ENCODE peak calls at places on chromosome 10, in eight cellular contexts. One of them, this sample, is unnamed.
A peak's percentile ranks its signal among the peaks of the same experiment; 100 is the strongest.

GRCh38 chr10:92690211-92691041 is 671 bp downstream of the HHEX start:
- DNase-seq in colonic mucosa: peak; percentile 51
- DNase-seq in IMR-90: peak; percentile 69
- DNase-seq in SK-N-MC: no peak
- DNase-seq in endodermal cell: peak; percentile 80
- DNase-seq in neuronal stem cell: peak; percentile 29
- DNase-seq in H1: peak; percentile 69
- DNase-seq in fibroblast of lung: peak; percentile 64
- DNase-seq in this sample: peak; percentile 86

GRCh38 chr10:123551259-123551658 is 114.9 kb upstream of the GPR26 start:
- DNase-seq in IMR-90: no peak
- DNase-seq in neuronal stem cell: no peak
- DNase-seq in colonic mucosa: no peak
- DNase-seq in fibroblast of lung: no peak
- DNase-seq in endodermal cell: no peak
- DNase-seq in SK-N-MC: no peak
- DNase-seq in H1: peak; percentile 35
- DNase-seq in this sample: no peak

GRCh38 chr10:110488944-110489343 is 8.8 kb upstream of the DUSP5 start:
- DNase-seq in fibroblast of lung: no peak
- DNase-seq in neuronal stem cell: no peak
- DNase-seq in SK-N-MC: no peak
- DNase-seq in colonic mucosa: no peak
- DNase-seq in H1: no peak
- DNase-seq in endodermal cell: no peak
- DNase-seq in IMR-90: no peak
- DNase-seq in this sample: no peak

GRCh38 chr10:97549587-97550322 is 22.8 kb upstream of the ANKRD2 start:
- DNase-seq in SK-N-MC: no peak
- DNase-seq in fibroblast of lung: no peak
- DNase-seq in neuronal stem cell: no peak
- DNase-seq in IMR-90: no peak
- DNase-seq in endodermal cell: peak; percentile 79
- DNase-seq in H1: no peak
- DNase-seq in colonic mucosa: no peak
- DNase-seq in this sample: no peak

GRCh38 chr10:96406091-96406490 is 47.3 kb upstream of the OPALIN start:
- DNase-seq in IMR-90: no peak
- DNase-seq in colonic mucosa: no peak
- DNase-seq in fibroblast of lung: no peak
- DNase-seq in SK-N-MC: no peak
- DNase-seq in endodermal cell: peak; percentile 26
- DNase-seq in neuronal stem cell: no peak
- DNase-seq in H1: no peak
- DNase-seq in this sample: no peak

GRCh38 chr10:116186273-116186672 is 86.7 kb downstream of the GFRA1 start:
- DNase-seq in endodermal cell: no peak
- DNase-seq in fibroblast of lung: no peak
- DNase-seq in neuronal stem cell: no peak
- DNase-seq in SK-N-MC: no peak
- DNase-seq in IMR-90: no peak
- DNase-seq in H1: no peak
- DNase-seq in colonic mucosa: no peak
- DNase-seq in this sample: no peak

GRCh38 chr10:74293686-74294365 is 142.8 kb downstream of the ADK start:
- DNase-seq in SK-N-MC: no peak
- DNase-seq in IMR-90: peak; percentile 84
- DNase-seq in neuronal stem cell: no peak
- DNase-seq in colonic mucosa: no peak
- DNase-seq in endodermal cell: no peak
- DNase-seq in H1: no peak
- DNase-seq in fibroblast of lung: peak; percentile 88
- DNase-seq in this sample: no peak

GRCh38 chr10:93069245-93069561 is 4.5 kb upstream of the CYP26A1 start:
- DNase-seq in IMR-90: no peak
- DNase-seq in H1: no peak
- DNase-seq in SK-N-MC: no peak
- DNase-seq in fibroblast of lung: no peak
- DNase-seq in colonic mucosa: no peak
- DNase-seq in neuronal stem cell: no peak
- DNase-seq in endodermal cell: no peak
- DNase-seq in this sample: no peak

GRCh38 chr10:128802062-128802461 is 665.0 kb upstream of the MGMT start:
- DNase-seq in colonic mucosa: no peak
- DNase-seq in SK-N-MC: no peak
- DNase-seq in neuronal stem cell: no peak
- DNase-seq in endodermal cell: no peak
- DNase-seq in IMR-90: no peak
- DNase-seq in fibroblast of lung: no peak
- DNase-seq in H1: peak; percentile 17
- DNase-seq in this sample: no peak

GRCh38 chr10:104059364-104059763 is 26.3 kb downstream of the COL17A1 start:
- DNase-seq in SK-N-MC: no peak
- DNase-seq in H1: peak; percentile 51
- DNase-seq in fibroblast of lung: no peak
- DNase-seq in IMR-90: no peak
- DNase-seq in neuronal stem cell: no peak
- DNase-seq in colonic mucosa: no peak
- DNase-seq in endodermal cell: peak; percentile 73
- DNase-seq in this sample: no peak

GRCh38 chr10:65968871-65969270 is 957.0 kb upstream of the LRRTM3 start:
- DNase-seq in endodermal cell: no peak
- DNase-seq in colonic mucosa: no peak
- DNase-seq in IMR-90: no peak
- DNase-seq in SK-N-MC: no peak
- DNase-seq in neuronal stem cell: no peak
- DNase-seq in H1: no peak
- DNase-seq in fibroblast of lung: no peak
- DNase-seq in this sample: no peak

GRCh38 chr10:11871470-11871869 is 48.3 kb downstream of the PROSER2 start:
- DNase-seq in IMR-90: peak; percentile 12
- DNase-seq in H1: no peak
- DNase-seq in SK-N-MC: no peak
- DNase-seq in colonic mucosa: no peak
- DNase-seq in neuronal stem cell: no peak
- DNase-seq in fibroblast of lung: no peak
- DNase-seq in endodermal cell: no peak
- DNase-seq in this sample: no peak

GRCh38 chr10:27529010-27529783 is 25.1 kb downstream of the RAB18 start:
- DNase-seq in neuronal stem cell: no peak
- DNase-seq in colonic mucosa: no peak
- DNase-seq in SK-N-MC: no peak
- DNase-seq in IMR-90: peak; percentile 31
- DNase-seq in fibroblast of lung: peak; percentile 29
- DNase-seq in H1: no peak
- DNase-seq in endodermal cell: no peak
- DNase-seq in this sample: no peak

GRCh38 chr10:6498771-6499170 is 81.3 kb downstream of the PRKCQ start:
- DNase-seq in endodermal cell: no peak
- DNase-seq in colonic mucosa: no peak
- DNase-seq in H1: peak; percentile 6
- DNase-seq in neuronal stem cell: no peak
- DNase-seq in fibroblast of lung: no peak
- DNase-seq in SK-N-MC: no peak
- DNase-seq in IMR-90: no peak
- DNase-seq in this sample: no peak

DNA sequence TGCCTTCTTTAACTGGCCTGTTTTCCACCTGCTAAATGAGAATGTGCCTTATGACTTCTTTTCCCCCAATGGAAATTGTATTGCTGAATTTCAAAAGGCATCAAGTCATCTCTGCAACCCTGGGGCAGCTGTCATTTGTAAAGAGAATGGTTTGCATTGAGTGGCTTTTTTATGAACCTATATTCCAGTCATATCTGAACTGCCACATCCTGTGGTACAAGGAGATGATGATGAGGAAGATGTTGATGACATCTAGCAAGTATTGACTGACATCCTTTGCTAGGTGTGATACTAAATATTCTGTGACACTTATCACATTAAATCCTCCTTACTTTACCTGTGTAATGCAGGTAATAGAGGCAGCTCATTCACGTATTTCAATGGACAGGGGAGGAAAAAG is 88.3 kb upstream of the KIAA1217 start:
- DNase-seq in neuronal stem cell: no peak
- DNase-seq in fibroblast of lung: no peak
- DNase-seq in colonic mucosa: no peak
- DNase-seq in endodermal cell: no peak
- DNase-seq in SK-N-MC: no peak
- DNase-seq in H1: no peak
- DNase-seq in IMR-90: no peak
- DNase-seq in this sample: no peak
- H3K9ac ChIP-seq in neuronal stem cell: no peak overlapping the region
- H3K9ac ChIP-seq in fibroblast of lung: no peak overlapping the region
- H3K9ac ChIP-seq in colonic mucosa: no peak overlapping the region
- H3K9ac ChIP-seq in endodermal cell: no peak overlapping the region
- H3K9ac ChIP-seq in SK-N-MC: no peak overlapping the region
- H3K9ac ChIP-seq in H1: no peak overlapping the region
- H3K9ac ChIP-seq in IMR-90: no peak overlapping the region
- H3K9ac ChIP-seq in this sample: no peak overlapping the region

DNA sequence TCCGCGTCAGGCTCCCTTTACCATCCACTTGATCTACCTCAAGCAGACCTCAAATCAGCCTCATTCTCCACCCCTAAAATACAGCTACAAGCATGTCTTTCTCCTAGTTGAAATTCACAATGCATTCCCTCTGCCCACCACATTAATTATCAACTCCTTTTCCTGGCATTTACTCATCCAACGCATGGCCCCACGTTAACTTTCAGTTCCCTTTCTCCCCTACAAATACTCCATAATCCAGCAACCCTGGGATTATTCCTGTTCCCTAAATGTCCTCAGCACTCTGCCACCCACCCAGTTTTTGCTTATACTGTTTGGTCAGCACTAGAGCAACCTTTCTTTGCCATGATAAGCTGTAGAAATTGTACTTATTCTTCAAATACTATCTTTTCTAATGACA is 5.7 kb upstream of the VIM start:
- DNase-seq in H1: no peak
- DNase-seq in fibroblast of lung: no peak
- DNase-seq in SK-N-MC: no peak
- DNase-seq in colonic mucosa: no peak
- DNase-seq in neuronal stem cell: no peak
- DNase-seq in IMR-90: no peak
- DNase-seq in endodermal cell: no peak
- DNase-seq in this sample: no peak
- H3K36me3 ChIP-seq in H1: no peaks in the 10 kb centered on the region
- H3K36me3 ChIP-seq in fibroblast of lung: no peaks in the 10 kb centered on the region
- H3K36me3 ChIP-seq in SK-N-MC: no peaks in the 10 kb centered on the region
- H3K36me3 ChIP-seq in colonic mucosa: no peaks in the 10 kb centered on the region
- H3K36me3 ChIP-seq in neuronal stem cell: no peaks in the 10 kb centered on the region
- H3K36me3 ChIP-seq in IMR-90: no peaks in the 10 kb centered on the region
- H3K36me3 ChIP-seq in endodermal cell: no peaks in the 10 kb centered on the region
- H3K36me3 ChIP-seq in this sample: no peaks in the 10 kb centered on the region

GRCh38 chr10:5467634-5468255 is 31.6 kb downstream of the CALML5 start:
- DNase-seq in neuronal stem cell: no peak
- DNase-seq in endodermal cell: no peak
- DNase-seq in fibroblast of lung: no peak
- DNase-seq in colonic mucosa: peak; percentile 42
- DNase-seq in H1: peak; percentile 44
- DNase-seq in SK-N-MC: no peak
- DNase-seq in IMR-90: no peak
- DNase-seq in this sample: no peak

GRCh38 chr10:5470062-5470751 is 29.2 kb downstream of the CALML5 start:
- DNase-seq in IMR-90: no peak
- DNase-seq in endodermal cell: no peak
- DNase-seq in colonic mucosa: peak; percentile 16
- DNase-seq in fibroblast of lung: no peak
- DNase-seq in H1: no peak
- DNase-seq in SK-N-MC: no peak
- DNase-seq in neuronal stem cell: no peak
- DNase-seq in this sample: no peak

GRCh38 chr10:5469353-5470061 is 29.9 kb downstream of the CALML5 start:
- DNase-seq in endodermal cell: no peak
- DNase-seq in fibroblast of lung: no peak
- DNase-seq in IMR-90: no peak
- DNase-seq in H1: peak; percentile 41
- DNase-seq in colonic mucosa: peak; percentile 16
- DNase-seq in SK-N-MC: no peak
- DNase-seq in neuronal stem cell: no peak
- DNase-seq in this sample: no peak

GRCh38 chr10:5466451-5466996 is 32.8 kb downstream of the CALML5 start:
- DNase-seq in IMR-90: peak; percentile 82
- DNase-seq in colonic mucosa: peak; percentile 90
- DNase-seq in SK-N-MC: no peak
- DNase-seq in H1: peak; percentile 71
- DNase-seq in endodermal cell: peak; percentile 89
- DNase-seq in neuronal stem cell: no peak
- DNase-seq in fibroblast of lung: peak; percentile 90
- DNase-seq in this sample: peak; percentile 89

DNA sequence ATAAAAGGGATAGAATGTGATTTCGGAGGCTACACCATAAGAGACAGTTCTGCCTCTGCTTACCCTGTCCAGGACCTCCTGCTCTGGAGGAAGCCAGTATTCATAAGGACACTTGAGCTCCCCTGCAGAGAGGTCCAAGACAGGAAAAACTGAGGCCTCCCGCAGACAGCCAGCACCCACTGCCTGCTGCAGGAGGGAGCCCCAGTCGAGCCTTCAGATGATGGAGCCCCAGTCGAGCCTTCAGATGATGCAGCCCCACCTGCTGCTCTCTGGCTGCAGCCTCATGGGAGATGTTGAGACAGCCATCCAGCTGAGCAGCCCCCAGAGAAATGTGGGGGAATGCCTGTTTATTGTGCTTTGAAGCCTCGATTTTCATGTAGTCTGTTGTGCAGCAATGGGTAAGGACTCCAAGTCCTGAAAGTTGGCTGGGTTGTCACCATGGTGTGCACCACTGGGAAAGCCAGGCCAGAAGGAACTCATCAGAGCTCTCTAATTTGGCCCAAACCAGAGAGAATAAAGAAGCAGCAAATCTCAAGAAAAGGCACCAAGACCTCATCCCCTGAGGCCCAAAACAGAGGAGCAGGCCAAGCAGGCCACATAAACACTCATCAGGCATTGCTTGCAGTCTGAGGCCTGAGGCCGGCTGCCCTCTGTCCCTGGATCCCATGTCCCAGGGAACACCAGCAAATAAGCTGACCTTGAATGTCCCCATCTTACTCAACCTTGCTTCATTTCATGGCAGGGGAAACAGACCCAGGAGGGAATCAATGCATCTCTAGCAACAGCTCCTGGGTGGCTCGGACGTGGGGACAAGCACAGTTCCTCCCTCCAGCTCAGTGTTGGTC is 30.9 kb downstream of the CALML5 start:
- DNase-seq in fibroblast of lung: no peak
- DNase-seq in colonic mucosa: peak; percentile 18
- DNase-seq in endodermal cell: no peak
- DNase-seq in SK-N-MC: no peak
- DNase-seq in H1: peak; percentile 39
- DNase-seq in IMR-90: no peak
- DNase-seq in neuronal stem cell: no peak
- DNase-seq in this sample: no peak
- H3K9ac ChIP-seq in fibroblast of lung: no peak overlapping the region
- H3K9ac ChIP-seq in colonic mucosa: no peak overlapping the region
- H3K9ac ChIP-seq in endodermal cell: no peak overlapping the region
- H3K9ac ChIP-seq in SK-N-MC: no peak overlapping the region
- H3K9ac ChIP-seq in H1: no peak overlapping the region
- H3K9ac ChIP-seq in IMR-90: no peak overlapping the region
- H3K9ac ChIP-seq in neuronal stem cell: no peak overlapping the region
- H3K9ac ChIP-seq in this sample: no peak overlapping the region

DNA sequence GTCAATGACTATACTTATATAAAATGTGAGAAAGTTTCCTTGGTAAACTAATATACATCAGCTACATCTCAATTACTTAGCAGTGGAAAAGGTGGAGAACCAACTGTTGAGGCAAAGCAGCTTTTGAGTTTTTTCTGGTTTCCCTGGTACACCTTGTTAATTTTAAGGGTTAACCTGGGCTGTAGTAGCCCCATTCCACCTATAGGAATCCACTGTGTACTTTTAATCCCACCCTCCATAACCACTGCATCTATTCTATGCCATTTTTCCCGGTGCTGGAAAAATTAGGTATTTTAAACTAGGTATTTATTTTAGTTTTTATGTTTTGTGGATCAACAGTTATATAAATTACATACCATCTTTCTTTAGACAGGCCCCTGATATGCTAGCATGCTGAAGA is 42.4 kb downstream of the NRBF2 start:
- DNase-seq in IMR-90: no peak
- DNase-seq in SK-N-MC: no peak
- DNase-seq in neuronal stem cell: no peak
- DNase-seq in fibroblast of lung: no peak
- DNase-seq in H1: no peak
- DNase-seq in colonic mucosa: no peak
- DNase-seq in endodermal cell: no peak
- DNase-seq in this sample: no peak
- H3K36me3 ChIP-seq in IMR-90: peaks cover 26% of the 10 kb centered on the region
- H3K36me3 ChIP-seq in SK-N-MC: no peaks in the 10 kb centered on the region
- H3K36me3 ChIP-seq in neuronal stem cell: no peaks in the 10 kb centered on the region
- H3K36me3 ChIP-seq in fibroblast of lung: peaks cover 8% of the 10 kb centered on the region
- H3K36me3 ChIP-seq in H1: peaks cover 47% of the 10 kb centered on the region
- H3K36me3 ChIP-seq in colonic mucosa: no peaks in the 10 kb centered on the region
- H3K36me3 ChIP-seq in endodermal cell: peaks cover 97% of the 10 kb centered on the region
- H3K36me3 ChIP-seq in this sample: peaks cover 39% of the 10 kb centered on the region